ENCODE peak calls at places on chromosomes 13 and 19, in seven cellular contexts. One of them, this sample, is unnamed.

GRCh38 chr13:113027095-113027494 is 58.1 kb downstream of the MCF2L start:
- DNase-seq in activated CD4-positive, alpha-beta T cell treated with anti-CD3 and anti-CD28 coated beads, Interleukin-2, amount 50 U/mL, for 48 hours: no peak
- DNase-seq in activated CD8-positive, alpha-beta T cell treated with anti-CD3 and anti-CD28 coated beads for 36 hours: no peak
- DNase-seq in heart left ventricle: no peak
- DNase-seq in head of caudate nucleus: no peak
- DNase-seq in sigmoid colon: no peak
- DNase-seq in ELF-1: no peak
- DNase-seq in this sample: no peak

GRCh38 chr19:44608391-44608821 is 5.0 kb upstream of the IGSF23 start:
- DNase-seq in activated CD4-positive, alpha-beta T cell treated with anti-CD3 and anti-CD28 coated beads, Interleukin-2, amount 50 U/mL, for 48 hours: no peak
- DNase-seq in ELF-1: no peak
- DNase-seq in activated CD8-positive, alpha-beta T cell treated with anti-CD3 and anti-CD28 coated beads for 36 hours: no peak
- DNase-seq in head of caudate nucleus: no peak
- DNase-seq in sigmoid colon: no peak
- DNase-seq in heart left ventricle: no peak
- DNase-seq in this sample: no peak

GRCh38 chr13:36086117-36086516 is 45.1 kb downstream of the DCLK1 start:
- DNase-seq in activated CD4-positive, alpha-beta T cell treated with anti-CD3 and anti-CD28 coated beads, Interleukin-2, amount 50 U/mL, for 48 hours: no peak
- DNase-seq in heart left ventricle: no peak
- DNase-seq in activated CD8-positive, alpha-beta T cell treated with anti-CD3 and anti-CD28 coated beads for 36 hours: no peak
- DNase-seq in ELF-1: peak
- DNase-seq in head of caudate nucleus: no peak
- DNase-seq in sigmoid colon: no peak
- DNase-seq in this sample: peak

GRCh38 chr13:44465318-44465717 is 91.7 kb downstream of the SERP2 start:
- DNase-seq in sigmoid colon: no peak
- DNase-seq in ELF-1: no peak
- DNase-seq in activated CD4-positive, alpha-beta T cell treated with anti-CD3 and anti-CD28 coated beads, Interleukin-2, amount 50 U/mL, for 48 hours: no peak
- DNase-seq in head of caudate nucleus: no peak
- DNase-seq in heart left ventricle: no peak
- DNase-seq in activated CD8-positive, alpha-beta T cell treated with anti-CD3 and anti-CD28 coated beads for 36 hours: no peak
- DNase-seq in this sample: no peak

GRCh38 chr13:113153810-113154748 is 4.4 kb upstream of the PROZ start:
- DNase-seq in sigmoid colon: peak
- DNase-seq in heart left ventricle: peak
- DNase-seq in activated CD4-positive, alpha-beta T cell treated with anti-CD3 and anti-CD28 coated beads, Interleukin-2, amount 50 U/mL, for 48 hours: peak
- DNase-seq in head of caudate nucleus: peak
- DNase-seq in ELF-1: no peak
- DNase-seq in activated CD8-positive, alpha-beta T cell treated with anti-CD3 and anti-CD28 coated beads for 36 hours: peak
- DNase-seq in this sample: peak

GRCh38 chr19:12580180-12580694 is 29.0 kb upstream of the ZNF564 start:
- DNase-seq in heart left ventricle: no peak
- DNase-seq in activated CD4-positive, alpha-beta T cell treated with anti-CD3 and anti-CD28 coated beads, Interleukin-2, amount 50 U/mL, for 48 hours: no peak
- DNase-seq in activated CD8-positive, alpha-beta T cell treated with anti-CD3 and anti-CD28 coated beads for 36 hours: no peak
- DNase-seq in ELF-1: no peak
- DNase-seq in sigmoid colon: no peak
- DNase-seq in head of caudate nucleus: no peak
- DNase-seq in this sample: no peak

GRCh38 chr13:108610517-108610916 is 18.9 kb upstream of the MYO16 start:
- DNase-seq in activated CD4-positive, alpha-beta T cell treated with anti-CD3 and anti-CD28 coated beads, Interleukin-2, amount 50 U/mL, for 48 hours: no peak
- DNase-seq in activated CD8-positive, alpha-beta T cell treated with anti-CD3 and anti-CD28 coated beads for 36 hours: no peak
- DNase-seq in ELF-1: no peak
- DNase-seq in sigmoid colon: no peak
- DNase-seq in head of caudate nucleus: no peak
- DNase-seq in heart left ventricle: no peak
- DNase-seq in this sample: no peak

GRCh38 chr19:45498411-45499195 is at the start of gene PPM1N:
- DNase-seq in sigmoid colon: no peak
- DNase-seq in activated CD4-positive, alpha-beta T cell treated with anti-CD3 and anti-CD28 coated beads, Interleukin-2, amount 50 U/mL, for 48 hours: peak
- DNase-seq in heart left ventricle: peak
- DNase-seq in ELF-1: peak
- DNase-seq in activated CD8-positive, alpha-beta T cell treated with anti-CD3 and anti-CD28 coated beads for 36 hours: peak
- DNase-seq in head of caudate nucleus: peak
- DNase-seq in this sample: peak

GRCh38 chr13:73938375-73939070 is 195.7 kb downstream of the KLF12 start:
- DNase-seq in heart left ventricle: no peak
- DNase-seq in activated CD4-positive, alpha-beta T cell treated with anti-CD3 and anti-CD28 coated beads, Interleukin-2, amount 50 U/mL, for 48 hours: no peak
- DNase-seq in sigmoid colon: no peak
- DNase-seq in ELF-1: no peak
- DNase-seq in head of caudate nucleus: no peak
- DNase-seq in activated CD8-positive, alpha-beta T cell treated with anti-CD3 and anti-CD28 coated beads for 36 hours: no peak
- DNase-seq in this sample: peak

GRCh38 chr13:112903606-112904195 is 65.3 kb upstream of the MCF2L start:
- DNase-seq in heart left ventricle: no peak
- DNase-seq in activated CD4-positive, alpha-beta T cell treated with anti-CD3 and anti-CD28 coated beads, Interleukin-2, amount 50 U/mL, for 48 hours: no peak
- DNase-seq in ELF-1: no peak
- DNase-seq in activated CD8-positive, alpha-beta T cell treated with anti-CD3 and anti-CD28 coated beads for 36 hours: no peak
- DNase-seq in sigmoid colon: peak
- DNase-seq in head of caudate nucleus: no peak
- DNase-seq in this sample: peak

GRCh38 chr19:18488838-18489626 is 32.8 kb downstream of the ELL start:
- DNase-seq in sigmoid colon: no peak
- DNase-seq in activated CD8-positive, alpha-beta T cell treated with anti-CD3 and anti-CD28 coated beads for 36 hours: no peak
- DNase-seq in ELF-1: peak
- DNase-seq in head of caudate nucleus: peak
- DNase-seq in heart left ventricle: peak
- DNase-seq in activated CD4-positive, alpha-beta T cell treated with anti-CD3 and anti-CD28 coated beads, Interleukin-2, amount 50 U/mL, for 48 hours: no peak
- DNase-seq in this sample: peak

GRCh38 chr19:58218899-58219298 is 9.8 kb upstream of the ZNF544 start:
- DNase-seq in activated CD4-positive, alpha-beta T cell treated with anti-CD3 and anti-CD28 coated beads, Interleukin-2, amount 50 U/mL, for 48 hours: peak
- DNase-seq in head of caudate nucleus: no peak
- DNase-seq in activated CD8-positive, alpha-beta T cell treated with anti-CD3 and anti-CD28 coated beads for 36 hours: peak
- DNase-seq in heart left ventricle: no peak
- DNase-seq in ELF-1: peak
- DNase-seq in sigmoid colon: no peak
- DNase-seq in this sample: peak